ENCODE peak calls at places on chromosomes 7 and 10, in five cellular contexts. A, W, D, Q and F are unnamed samples.
A peak's percentile ranks its signal among the peaks of the same experiment; 100 is the strongest.

GRCh38 chr7:106206826-106207541 is 77.8 kb downstream of the NAMPT start:
- DNase-seq in A (no peak), W (no peak), Q (no peak), D (no peak), F (no peak)

GRCh38 chr7:92810242-92810611 is 26.1 kb downstream of the CDK6 start:
- DNase-seq in W (no peak), D (no peak), A (no peak), Q (no peak), F (no peak)

GRCh38 chr10:6171891-6172354 is 30.8 kb upstream of the PFKFB3 start:
- DNase-seq in W (no peak), Q (peak; percentile 46), D (no peak), A (no peak), F (peak; percentile 17)

GRCh38 chr10:13961096-13961495 is 369.6 kb downstream of the FRMD4A start:
- DNase-seq in A (no peak), W (no peak), Q (no peak), D (no peak), F (no peak)

GRCh38 chr7:12731214-12731656 is 43.8 kb downstream of the ARL4A start:
- DNase-seq in A (no peak), Q (no peak), D (peak; percentile 67), W (no peak), F (no peak)

GRCh38 chr10:13102002-13102794 is 2.2 kb downstream of the OPTN start:
- DNase-seq in W (no peak), Q (no peak), A (no peak), D (no peak), F (no peak)

GRCh38 chr10:489335-489734 is 200.1 kb downstream of the DIP2C start:
- DNase-seq in Q (no peak), D (no peak), A (no peak), W (no peak), F (no peak)

GRCh38 chr7:143314107-143314506 is 1.8 kb upstream of the CLCN1 start:
- DNase-seq in A (no peak), D (no peak), W (no peak), Q (no peak), F (no peak)

GRCh38 chr7:81447351-81447952 is 322.4 kb downstream of the HGF start:
- DNase-seq in Q (no peak), W (no peak), D (peak; percentile 74), A (peak; percentile 21), F (no peak)

GRCh38 chr7:120259382-120259781 is 13.6 kb upstream of the KCND2 start:
- DNase-seq in D (no peak), A (no peak), Q (no peak), W (no peak), F (no peak)

GRCh38 chr10:80855348-80855971 is 317.8 kb downstream of the SH2D4B start:
- DNase-seq in W (no peak), A (peak; percentile 64), Q (no peak), D (peak; percentile 88), F (no peak)

GRCh38 chr10:75002351-75002725 is 109.1 kb upstream of the SAMD8 start:
- DNase-seq in D (no peak), A (no peak), W (no peak), Q (no peak), F (no peak)